ENCODE peak calls at places on chromosomes 16 and 17, in four cellular contexts. T, U, I and P are unnamed samples.

GRCh38 chr17:72184805-72185204 is 64.0 kb downstream of the SOX9 start:
- DNase-seq in U (no peak), T (no peak), I (no peak), P (no peak)

GRCh38 chr17:38585056-38585804 is 20.5 kb downstream of the SRCIN1 start:
- DNase-seq in I (peak; percentile 61), U (peak; percentile 33), T (no peak), P (no peak)

GRCh38 chr17:28675485-28675884 is 13.5 kb downstream of the SUPT6H start:
- DNase-seq in T (no peak), U (no peak), I (no peak), P (no peak)

GRCh38 chr17:36858119-36859002 is 78.9 kb upstream of the LHX1 start:
- DNase-seq in U (peak; percentile 41), I (no peak), T (no peak), P (no peak)

GRCh38 chr17:38727661-38728220 is 2.4 kb upstream of the CISD3 start:
- DNase-seq in I (no peak), U (no peak), T (no peak), P (no peak)

GRCh38 chr16:11964761-11965539 is at the start of gene TNFRSF17:
- DNase-seq in U (no peak), T (peak; percentile 94), I (no peak), P (no peak)

GRCh38 chr16:30121741-30122620 is 1.0 kb downstream of the MAPK3 start:
- DNase-seq in U (no peak), T (no peak), I (peak; percentile 47), P (no peak)

GRCh38 chr17:72514888-72515287 is 394.1 kb downstream of the SOX9 start:
- DNase-seq in T (no peak), U (no peak), I (no peak), P (no peak)

GRCh38 chr16:89024546-89024945 is 47.5 kb upstream of the CBFA2T3 start:
- DNase-seq in I (no peak), U (no peak), T (no peak), P (no peak)

GRCh38 chr17:49443862-49444261 is 29.2 kb upstream of the PHB1 start:
- DNase-seq in U (peak; percentile 43), T (no peak), I (no peak), P (no peak)

GRCh38 chr17:3692346-3692745 is 3.6 kb downstream of the P2RX5 start:
- DNase-seq in U (no peak), I (peak; percentile 59), T (no peak), P (no peak)

GRCh38 chr16:66335704-66336329 is 30.7 kb upstream of the CDH5 start:
- DNase-seq in T (no peak), U (no peak), I (no peak), P (no peak)

GRCh38 chr17:35788504-35788998 is 6.9 kb downstream of the MMP28 start:
- DNase-seq in U (no peak), I (no peak), T (no peak), P (no peak)

GRCh38 chr16:24539850-24540484 is 601 bp downstream of the RBBP6 start:
- DNase-seq in T (no peak), I (no peak), U (no peak), P (no peak)

GRCh38 chr17:59353936-59354755 is 22.7 kb downstream of the YPEL2 start:
- DNase-seq in U (no peak), I (no peak), T (no peak), P (no peak)

GRCh38 chr17:17071531-17072360 is 29.5 kb downstream of the MPRIP start:
- DNase-seq in U (no peak), T (no peak), I (no peak), P (no peak)

GRCh38 chr16:12535535-12536411 is 267.9 kb downstream of the CPPED1 start:
- DNase-seq in U (peak; percentile 42), I (peak; percentile 53), T (peak; percentile 97), P (peak; percentile 32)

GRCh38 chr16:30051518-30051917 is 14.0 kb upstream of the ALDOA start:
- DNase-seq in I (no peak), U (no peak), T (no peak), P (no peak)

GRCh38 chr17:76063880-76064546 is 8.3 kb downstream of the SRP68 start:
- DNase-seq in T (no peak), U (no peak), I (no peak), P (no peak)

GRCh38 chr17:49460401-49460800 is 34.7 kb upstream of the NGFR start:
- DNase-seq in U (no peak), I (no peak), T (no peak), P (no peak)

GRCh38 chr17:14745541-14745940 is 444.7 kb downstream of the HS3ST3B1 start:
- DNase-seq in T (no peak), U (no peak), I (no peak), P (no peak)

GRCh38 chr17:27565874-27566672 is 64.9 kb upstream of the LGALS9 start:
- DNase-seq in U (no peak), I (no peak), T (no peak), P (no peak)

GRCh38 chr16:12951392-12951791 is 50.0 kb downstream of the SHISA9 start:
- DNase-seq in I (no peak), U (no peak), T (no peak), P (no peak)

GRCh38 chr16:80938035-80938927 is 68.4 kb downstream of the CMC2 start:
- DNase-seq in U (no peak), I (no peak), T (no peak), P (no peak)

GRCh38 chr16:83802135-83802534 is 5.6 kb upstream of the HSBP1 start:
- DNase-seq in I (no peak), U (no peak), T (no peak), P (peak; percentile 57)

GRCh38 chr17:2718150-2718938 is 6.8 kb upstream of the CLUH start:
- DNase-seq in T (no peak), U (peak; percentile 50), I (no peak), P (no peak)

GRCh38 chr17:37225458-37225857 is 150.3 kb upstream of the C17orf78 start:
- DNase-seq in I (no peak), T (no peak), U (no peak), P (no peak)

GRCh38 chr16:1518626-1519135 is 14.8 kb upstream of the TMEM204 start:
- DNase-seq in U (no peak), I (no peak), T (no peak), P (no peak)

GRCh38 chr17:39002991-39003715 is 36.0 kb upstream of the FBXO47 start:
- DNase-seq in U (no peak), T (no peak), I (no peak), P (no peak)

GRCh38 chr17:50699410-50699809 is 8.3 kb downstream of the ANKRD40 start:
- DNase-seq in U (no peak), T (no peak), I (no peak), P (no peak)

GRCh38 chr16:9275816-9276354 is 184.4 kb downstream of the HAPSTR1 start:
- DNase-seq in I (no peak), U (no peak), T (no peak), P (no peak)

DNA sequence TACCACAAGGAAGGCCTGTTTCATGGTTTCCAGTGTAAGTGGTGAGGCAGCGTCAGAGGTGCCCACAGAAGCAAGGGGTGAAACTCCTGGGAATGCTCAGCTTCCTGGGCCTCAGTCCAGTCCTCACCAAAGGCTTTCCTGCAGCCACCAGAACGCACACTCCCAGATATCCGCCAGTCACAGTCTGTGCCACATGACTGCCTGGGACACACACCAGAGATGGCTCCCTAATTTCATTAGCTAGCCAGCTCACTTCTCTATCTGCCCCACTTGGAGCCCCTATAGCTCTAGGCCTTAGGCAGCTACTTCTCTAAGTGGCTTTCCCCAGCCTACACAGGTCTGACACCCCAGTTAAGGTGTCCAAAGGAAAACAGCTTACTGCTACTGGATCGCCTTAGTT is 77.0 kb downstream of the CYTH1 start:
- DNase-seq in U (no peak), I (no peak), T (no peak), P (no peak)
- TF ChIP-seq SUZ12 in U (no peak), I (no peak), T (no peak), P (no peak)

GRCh38 chr17:80830020-80830780 is 161.4 kb upstream of the CHMP6 start:
- DNase-seq in U (no peak), I (no peak), T (no peak), P (no peak)

GRCh38 chr17:80832888-80833583 is 158.6 kb upstream of the CHMP6 start:
- DNase-seq in U (peak; percentile 86), T (peak; percentile 73), I (peak; percentile 79), P (peak; percentile 92)

GRCh38 chr17:80829166-80829813 is 162.4 kb upstream of the CHMP6 start:
- DNase-seq in T (no peak), I (no peak), U (no peak), P (no peak)

GRCh38 chr17:80832266-80832676 is 159.4 kb upstream of the CHMP6 start:
- DNase-seq in U (no peak), I (no peak), T (no peak), P (peak; percentile 27)

GRCh38 chr17:80831481-80831880 is 160.2 kb upstream of the CHMP6 start:
- DNase-seq in T (no peak), U (no peak), I (no peak), P (no peak)
- H3K4me3 ChIP-seq in T (no peak overlapping the region), U (no peak overlapping the region), I (no peak overlapping the region), P (no peak overlapping the region)

GRCh38 chr16:70258065-70258464 is 6.3 kb upstream of the EXOSC6 start:
- DNase-seq in T (no peak), I (no peak), U (no peak), P (no peak)

GRCh38 chr16:70255584-70255983 is 3.8 kb upstream of the EXOSC6 start:
- DNase-seq in T (no peak), I (peak; percentile 40), U (no peak), P (no peak)

GRCh38 chr16:70254965-70255286 is 3.2 kb upstream of the EXOSC6 start:
- DNase-seq in U (no peak), I (no peak), T (no peak), P (no peak)

GRCh38 chr16:70258946-70259345 is 7.2 kb upstream of the EXOSC6 start:
- DNase-seq in I (no peak), U (no peak), T (no peak), P (no peak)

GRCh38 chr16:70257391-70257790 is 5.7 kb upstream of the EXOSC6 start:
- DNase-seq in T (no peak), I (peak; percentile 38), U (no peak), P (no peak)
- TF ChIP-seq SUZ12 in T (no peak), I (no peak), U (no peak), P (no peak)

GRCh38 chr17:64661981-64662773 is at the start of gene SMURF2:
- DNase-seq in U (peak; percentile 56), T (no peak), I (peak; percentile 83), P (peak; percentile 42)

GRCh38 chr17:64657610-64658125 is 4.4 kb downstream of the SMURF2 start:
- DNase-seq in I (no peak), T (no peak), U (no peak), P (no peak)

GRCh38 chr17:64658931-64659330 is 3.2 kb downstream of the SMURF2 start:
- DNase-seq in U (no peak), T (no peak), I (no peak), P (no peak)

GRCh38 chr17:64661731-64661980 is 451 bp downstream of the SMURF2 start:
- DNase-seq in T (no peak), I (no peak), U (no peak), P (no peak)

DNA sequence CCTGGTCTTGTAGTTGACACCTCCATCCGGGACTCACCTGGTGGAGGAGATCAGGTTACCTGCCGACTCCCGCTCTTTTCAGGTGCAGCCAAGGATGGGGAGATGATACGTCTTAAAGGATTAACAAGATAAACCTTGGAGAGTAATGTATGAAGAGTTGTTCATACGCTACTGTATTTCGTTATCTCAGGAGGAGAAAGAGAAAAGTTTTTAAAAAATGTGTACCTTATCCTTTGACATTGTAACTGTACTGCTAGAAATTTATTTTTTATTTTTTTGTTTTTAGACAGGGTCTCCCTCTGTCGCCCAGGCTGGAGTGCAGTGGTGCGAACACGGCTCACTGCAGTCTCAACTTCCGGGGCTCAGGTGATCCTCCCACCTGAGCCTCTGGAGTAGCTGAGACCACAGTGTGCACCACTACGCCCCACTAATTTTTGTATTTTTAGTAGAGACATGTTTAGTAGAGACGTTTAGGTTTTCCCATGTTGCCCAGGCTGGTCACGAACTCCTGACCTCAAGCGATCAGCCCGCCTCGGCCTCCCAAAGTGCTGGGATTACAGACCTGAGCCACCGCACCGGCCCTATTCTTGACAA is 764 bp upstream of the SMURF2 start:
- DNase-seq in U (no peak), T (no peak), I (peak; percentile 43), P (no peak)
- H3K4me3 ChIP-seq in U (peak overlapping the region; percentile 65), T (peak overlapping the region; percentile 55), I (peak overlapping the region; percentile 66), P (peak overlapping the region; percentile 55)